ENCODE peak calls at places on chromosomes 1 and 21, in eight cellular contexts. T is A549, Q is HCT116, K is WTC11, J is K562, U is SK-N-SH, P is H1, F is endothelial cell of umbilical vein. A is an unnamed sample.

GRCh38 chr1:51790385-51790784 is 88.1 kb downstream of the NRDC start:
- DNase-seq in P (no peak), T (no peak), Q (no peak), F (no peak), K (no peak), U (no peak), J (no peak), A (no peak)

GRCh38 chr21:34129039-34129891 is 55.9 kb downstream of the MRPS6 start:
- DNase-seq in U (peak), P (peak), K (no peak), J (peak), F (peak), T (no peak), Q (no peak), A (no peak)

GRCh38 chr21:19507682-19508260 is 1104.2 kb upstream of the TMPRSS15 start:
- DNase-seq in K (no peak), P (no peak), J (peak), U (peak), T (no peak), F (no peak), Q (no peak), A (peak)

GRCh38 chr1:67479146-67479891 is 49.1 kb upstream of the SERBP1 start:
- DNase-seq in K (no peak), F (peak), Q (no peak), T (no peak), U (no peak), P (no peak), J (peak), A (no peak)

GRCh38 chr1:107820797-107821196 is 144.2 kb downstream of the VAV3 start:
- DNase-seq in U (no peak), P (no peak), J (no peak), K (no peak), T (no peak), F (peak), Q (no peak), A (no peak)

GRCh38 chr1:66518654-66519053 is 15.3 kb upstream of the SGIP1 start:
- DNase-seq in F (no peak), P (no peak), J (no peak), Q (no peak), T (no peak), U (no peak), K (no peak), A (no peak)

GRCh38 chr1:231731262-231731661 is 104.7 kb downstream of the DISC1 start:
- DNase-seq in P (no peak), F (no peak), T (no peak), J (no peak), K (no peak), U (no peak), Q (no peak), A (no peak)

GRCh38 chr21:33290441-33290840 is 24.3 kb downstream of the IL10RB start:
- DNase-seq in U (no peak), Q (no peak), K (no peak), J (no peak), P (no peak), F (no peak), T (no peak), A (no peak)

GRCh38 chr1:53046930-53047329 is 15.1 kb upstream of the PODN start:
- DNase-seq in K (no peak), U (no peak), F (peak), J (no peak), T (no peak), Q (no peak), P (no peak), A (no peak)

GRCh38 chr1:168621356-168621755 is 45.0 kb downstream of the XCL1 start:
- DNase-seq in Q (no peak), U (no peak), P (no peak), T (no peak), J (no peak), F (no peak), K (no peak), A (no peak)

GRCh38 chr1:53367503-53368313 is 39.8 kb upstream of the LRP8 start:
- DNase-seq in J (peak), K (no peak), U (peak), T (no peak), P (no peak), Q (no peak), F (no peak), A (peak)

GRCh38 chr1:18852501-18852900 is 7.0 kb downstream of the TAS1R2 start:
- DNase-seq in Q (no peak), J (no peak), U (no peak), T (no peak), F (no peak), P (no peak), K (no peak), A (no peak)

GRCh38 chr1:108063703-108064102 is 98.7 kb upstream of the VAV3 start:
- DNase-seq in U (no peak), P (no peak), Q (no peak), K (no peak), T (no peak), J (no peak), F (no peak), A (peak)

GRCh38 chr1:8985915-8986813 is 40.1 kb downstream of the SLC2A7 start:
- DNase-seq in T (peak), U (no peak), K (no peak), P (no peak), F (peak), Q (peak), J (no peak), A (no peak)

GRCh38 chr21:34974162-34974981 is 74.7 kb downstream of the RUNX1 start:
- DNase-seq in K (no peak), F (no peak), P (no peak), J (no peak), Q (no peak), T (no peak), U (no peak), A (no peak)

GRCh38 chr1:78292361-78292760 is 198.4 kb upstream of the PTGFR start:
- DNase-seq in Q (no peak), K (no peak), U (no peak), F (no peak), P (no peak), T (no peak), J (no peak), A (no peak)

GRCh38 chr1:13965770-13966398 is 265.9 kb downstream of the PRDM2 start:
- DNase-seq in T (peak), F (no peak), P (peak), J (peak), K (peak), Q (peak), U (peak), A (peak)

GRCh38 chr1:203627819-203628184 is 1.2 kb downstream of the ATP2B4 start:
- DNase-seq in J (no peak), P (no peak), Q (no peak), U (no peak), F (peak), T (no peak), K (peak), A (peak)

GRCh38 chr1:37606481-37607263 is 10.9 kb upstream of the GNL2 start:
- DNase-seq in T (no peak), P (no peak), U (no peak), F (no peak), J (no peak), Q (no peak), K (no peak), A (peak)

GRCh38 chr1:201681375-201681774 is 142.4 kb downstream of the NAV1 start:
- DNase-seq in Q (no peak), T (no peak), P (no peak), J (no peak), K (no peak), U (no peak), F (no peak), A (no peak)

GRCh38 chr1:218397752-218398339 is 52.7 kb downstream of the TGFB2 start:
- DNase-seq in F (no peak), U (no peak), T (peak), Q (no peak), K (no peak), P (no peak), J (no peak), A (no peak)

GRCh38 chr1:44805311-44806024 is 1.7 kb downstream of the DYNLT4 start:
- DNase-seq in F (no peak), J (no peak), T (no peak), U (no peak), Q (no peak), K (no peak), P (no peak), A (no peak)
- TF ChIP-seq CTCF in F (no peak), J (no peak), T (no peak), U (peak), Q (no peak), K (no peak), P (no peak), A (no peak)

GRCh38 chr1:151988405-151988851 is 5.2 kb downstream of the S100A10 start:
- DNase-seq in F (peak), P (no peak), U (no peak), T (peak), K (no peak), Q (peak), J (peak), A (peak)
- TF ChIP-seq MAX in F (no peak), P (no peak), U (peak), T (peak), K (no peak), Q (peak), J (no peak), A (no peak)

DNA sequence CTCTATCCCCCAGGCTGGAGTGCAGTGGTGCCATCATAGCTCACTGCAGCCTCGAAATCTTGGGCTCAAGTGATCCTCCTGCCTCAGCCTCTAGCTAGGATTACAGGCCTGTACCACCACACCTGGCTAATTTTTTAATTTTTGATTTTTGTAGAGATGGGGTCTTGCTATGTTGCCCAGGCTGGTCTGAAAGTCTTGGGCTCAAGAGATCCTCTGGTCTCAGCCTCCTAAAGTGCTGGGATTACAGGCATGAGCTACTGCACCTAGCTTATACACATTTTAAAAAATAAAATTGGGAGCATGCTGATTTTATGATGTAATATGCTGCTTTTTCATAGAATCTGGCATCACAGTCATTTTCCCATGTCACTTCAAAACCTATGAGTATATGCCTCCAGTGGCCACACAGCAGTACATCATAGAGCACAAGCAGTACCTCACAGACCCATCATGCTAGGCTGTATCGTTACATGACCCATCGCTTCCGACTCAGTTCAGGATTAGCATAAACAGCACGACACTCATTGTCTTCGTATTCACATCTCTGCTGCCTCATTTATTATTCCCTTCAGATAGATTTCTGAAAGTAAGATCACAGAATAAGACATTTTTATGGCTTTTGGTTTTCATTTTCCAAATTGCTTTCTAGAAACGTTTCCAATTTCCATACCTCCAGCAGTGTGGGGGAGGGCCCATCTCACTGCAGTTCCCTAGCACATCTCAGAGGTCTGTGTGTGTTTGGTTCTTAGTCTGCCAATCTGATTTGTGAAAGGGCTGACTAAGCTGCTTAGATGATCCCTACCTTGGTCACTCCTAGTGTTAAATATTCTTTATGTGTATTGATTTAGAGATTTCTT is 36.0 kb upstream of the CCSAP start:
- DNase-seq in U (no peak), K (no peak), Q (no peak), J (no peak), T (no peak), P (no peak), F (no peak), A (peak)
- TF ChIP-seq CTCF in U (no peak), K (no peak), Q (no peak), J (no peak), T (no peak), P (no peak), F (no peak), A (no peak)

GRCh38 chr1:93595749-93596148 is 85.9 kb downstream of the BCAR3 start:
- DNase-seq in J (no peak), P (no peak), K (no peak), T (no peak), U (no peak), F (no peak), Q (no peak), A (no peak)
- TF ChIP-seq MAX in J (no peak), P (no peak), K (no peak), T (no peak), U (no peak), F (no peak), Q (no peak), A (no peak)

GRCh38 chr1:2483026-2483425 is 6.9 kb downstream of the PLCH2 start:
- DNase-seq in Q (no peak), J (no peak), F (no peak), T (no peak), P (no peak), K (no peak), U (no peak), A (no peak)
- TF ChIP-seq CTCF in Q (no peak), J (peak), F (no peak), T (no peak), P (no peak), K (no peak), U (no peak), A (no peak)

GRCh38 chr1:221573727-221574126 is 168.2 kb downstream of the DUSP10 start:
- DNase-seq in K (no peak), T (no peak), U (no peak), J (no peak), P (no peak), F (no peak), Q (no peak), A (no peak)
- TF ChIP-seq MAX in K (no peak), T (no peak), U (no peak), J (no peak), P (no peak), F (no peak), Q (no peak), A (no peak)

GRCh38 chr1:221274373-221274772 is 395.1 kb downstream of the HLX start:
- DNase-seq in F (no peak), K (no peak), T (no peak), J (no peak), Q (no peak), P (no peak), U (no peak), A (no peak)
- TF ChIP-seq CTCF in F (no peak), K (no peak), T (no peak), J (no peak), Q (no peak), P (no peak), U (no peak), A (no peak)

DNA sequence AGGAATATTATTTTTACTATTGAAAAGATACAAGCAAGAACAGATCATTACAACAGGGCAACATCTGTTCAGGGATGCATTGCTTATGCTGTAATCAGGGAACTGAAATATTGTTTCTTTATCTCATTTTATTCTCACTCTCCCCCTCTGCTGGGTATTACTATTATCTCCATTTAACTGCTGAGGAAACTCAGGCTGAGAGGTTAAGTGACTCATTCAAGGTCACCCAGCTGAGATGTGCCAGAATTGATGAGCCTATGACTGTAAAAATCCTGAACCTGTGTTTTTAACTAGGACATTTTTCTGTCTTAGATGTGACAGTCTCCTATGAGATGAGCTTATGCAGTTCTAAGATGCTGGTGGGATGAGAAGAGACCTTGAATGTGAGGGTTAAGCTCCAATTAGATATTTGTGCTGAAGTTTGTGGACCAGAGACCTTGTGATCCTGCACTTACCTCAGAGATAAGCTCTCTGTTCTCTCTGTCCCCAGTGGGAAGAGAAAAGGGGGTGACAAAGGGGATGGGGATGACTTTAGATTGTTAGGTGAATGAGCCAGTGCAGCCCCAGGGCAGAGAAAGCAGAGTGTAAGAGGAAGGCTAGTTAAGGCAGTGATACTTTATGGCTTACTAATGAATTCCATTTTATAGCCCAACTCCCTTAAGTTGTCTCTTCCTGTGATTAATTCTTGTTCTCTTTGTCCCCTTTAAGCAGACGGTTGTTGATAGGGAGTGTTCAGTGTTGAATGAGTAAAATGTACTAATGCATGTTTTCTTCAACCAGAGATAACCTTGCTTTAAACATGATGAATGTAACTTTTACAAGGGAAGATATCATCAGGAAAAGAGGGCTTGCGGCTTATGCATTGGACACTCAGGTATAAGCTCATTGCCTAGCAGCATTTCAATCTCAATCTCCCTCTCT is 111.4 kb downstream of the HLX start:
- DNase-seq in F (peak), P (no peak), J (peak), Q (peak), U (no peak), K (no peak), T (no peak), A (peak)
- TF ChIP-seq MAX in F (no peak), P (no peak), J (no peak), Q (no peak), U (no peak), K (no peak), T (no peak), A (no peak)

GRCh38 chr21:16942703-16943102 is 570.1 kb upstream of the CXADR start:
- DNase-seq in F (peak), K (peak), Q (no peak), J (no peak), P (peak), U (peak), T (no peak), A (peak)
- TF ChIP-seq CTCF in F (no peak), K (peak), Q (peak), J (no peak), P (peak), U (peak), T (peak), A (peak)

A was measured in NB4.